ENCODE peak calls at places on chromosomes 4 and X, in four cellular contexts. Z, U, K and H are unnamed samples.

GRCh38 chr4:121822796-121823504 is 733 bp downstream of the CCNA2 start:
- DNase-seq in Z (peak; percentile 70), U (no peak), K (peak; percentile 64), H (peak; percentile 12)

GRCh38 chr4:6385288-6385687 is 87.1 kb downstream of the PPP2R2C start:
- DNase-seq in Z (no peak), U (no peak), K (no peak), H (no peak)

GRCh38 chrX:63932907-63933306 is 147.9 kb upstream of the ARHGEF9 start:
- DNase-seq in Z (no peak), U (no peak), K (no peak), H (no peak)

GRCh38 chr4:150173420-150173819 is 95.2 kb downstream of the DCLK2 start:
- DNase-seq in Z (no peak), U (no peak), K (no peak), H (no peak)

GRCh38 chr4:6088950-6089349 is 70.7 kb upstream of the C4orf50 start:
- DNase-seq in Z (no peak), U (no peak), K (no peak), H (no peak)

GRCh38 chr4:61359301-61359700 is 159.2 kb downstream of the ADGRL3 start:
- DNase-seq in Z (no peak), U (no peak), K (no peak), H (no peak)

GRCh38 chr4:186701273-186701672 is 22.4 kb downstream of the FAT1 start:
- DNase-seq in Z (no peak), U (no peak), K (peak; percentile 62), H (peak; percentile 67)

GRCh38 chrX:40278340-40279090 is 180.8 kb upstream of the BCOR start:
- DNase-seq in Z (no peak), U (no peak), K (no peak), H (no peak)

GRCh38 chr4:14908635-14909034 is 93.6 kb upstream of the CPEB2 start:
- DNase-seq in Z (no peak), U (no peak), K (no peak), H (no peak)

GRCh38 chrX:48472225-48472624 is 2.2 kb upstream of the SLC38A5 start:
- DNase-seq in Z (no peak), U (no peak), K (no peak), H (no peak)

GRCh38 chr4:132934901-132935300 is 214.2 kb upstream of the PCDH10 start:
- DNase-seq in Z (no peak), U (no peak), K (no peak), H (no peak)

GRCh38 chrX:152632445-152633097 is 5.1 kb upstream of the GABRQ start:
- DNase-seq in Z (peak; percentile 25), U (no peak), K (peak; percentile 8), H (peak; percentile 62)

GRCh38 chrX:17440258-17440657 is 65.3 kb downstream of the NHS start:
- DNase-seq in Z (no peak), U (no peak), K (peak; percentile 36), H (no peak)

GRCh38 chrX:17438221-17438620 is 63.2 kb downstream of the NHS start:
- DNase-seq in Z (no peak), U (no peak), K (no peak), H (no peak)

GRCh38 chrX:17441965-17442364 is 67.0 kb downstream of the NHS start:
- DNase-seq in Z (no peak), U (no peak), K (no peak), H (no peak)

GRCh38 chrX:17442898-17443297 is 67.9 kb downstream of the NHS start:
- DNase-seq in Z (no peak), U (no peak), K (no peak), H (no peak)

DNA sequence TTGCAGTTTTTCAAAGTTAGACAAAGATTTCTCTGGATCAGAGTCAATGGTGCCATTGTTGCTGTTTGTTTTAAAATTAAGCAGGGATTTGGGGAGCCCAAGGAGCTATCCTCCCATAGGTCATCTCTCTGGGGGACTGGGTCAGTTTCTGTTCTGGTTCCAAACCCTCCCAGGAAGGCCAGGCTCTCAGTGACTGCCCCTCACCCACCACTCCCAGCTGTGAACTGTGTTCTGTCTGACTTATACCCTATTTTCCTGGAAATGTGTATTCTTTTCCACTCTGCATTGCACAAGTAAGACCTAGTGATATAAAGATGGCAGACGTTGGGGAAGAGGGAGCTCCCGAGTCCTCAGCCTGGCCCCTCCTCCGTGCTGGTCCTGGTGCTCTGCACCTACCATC is 65.8 kb downstream of the NHS start:
- DNase-seq in Z (no peak), U (no peak), K (peak; percentile 25), H (no peak)
- TF ChIP-seq SP1 in Z (no peak), U (no peak), K (no peak), H (no peak)

DNA sequence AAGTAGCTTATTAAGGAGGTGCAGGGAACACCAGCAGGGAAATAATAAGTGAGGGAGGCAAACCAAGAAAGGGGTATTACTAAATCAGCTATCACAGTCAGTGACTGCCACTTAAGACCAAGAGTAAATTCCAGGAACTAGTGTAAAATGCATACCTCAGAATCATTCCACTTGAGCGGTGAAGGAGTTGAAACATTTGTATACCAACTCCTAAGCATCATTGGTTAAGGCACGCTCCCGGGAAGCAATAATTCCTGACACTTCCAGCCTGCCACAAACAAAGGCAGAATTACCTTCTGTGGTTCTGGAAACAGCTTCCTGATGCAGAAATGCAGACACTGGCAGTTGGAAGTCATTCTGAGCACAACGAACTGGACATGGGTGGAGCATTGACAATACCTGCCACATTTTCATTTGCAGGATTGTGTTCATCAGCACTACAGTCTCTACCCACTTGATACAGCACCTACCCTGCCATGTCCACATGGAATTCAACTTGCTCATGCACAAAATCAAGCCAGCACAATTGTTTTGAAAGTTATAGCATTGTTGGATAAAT is 82.1 kb downstream of the PPP1R2C start:
- DNase-seq in Z (no peak), U (no peak), K (no peak), H (no peak)
- TF ChIP-seq CBFB in Z (no peak), U (no peak), K (no peak), H (no peak)

GRCh38 chr4:139734201-139734874 is 68.7 kb downstream of the MGST2 start:
- DNase-seq in Z (no peak), U (no peak), K (no peak), H (no peak)
- TF ChIP-seq ETV6 in Z (no peak), U (no peak), K (no peak), H (no peak)

DNA sequence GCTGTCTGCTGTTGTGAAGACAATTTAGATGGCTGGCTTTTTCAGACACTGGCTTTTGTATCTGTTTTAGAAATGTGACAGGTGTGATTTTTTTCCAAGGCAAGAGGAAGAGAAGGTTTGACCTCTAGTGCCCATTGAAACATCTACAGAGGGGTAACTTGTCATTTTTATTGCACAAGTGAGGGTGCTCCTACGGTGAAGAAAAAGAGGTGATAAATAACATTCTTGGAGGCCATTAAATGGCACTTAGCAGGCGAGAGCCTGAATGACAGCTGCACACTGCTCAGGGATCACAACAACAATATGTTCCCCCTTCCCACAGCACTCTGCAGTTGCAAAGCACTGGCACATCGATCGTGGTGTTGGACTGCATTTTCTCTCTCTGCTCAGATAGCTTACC is 23.0 kb downstream of the FAM184B start:
- DNase-seq in Z (no peak), U (no peak), K (no peak), H (no peak)
- TF ChIP-seq SP1 in Z (no peak), U (no peak), K (no peak), H (no peak)

DNA sequence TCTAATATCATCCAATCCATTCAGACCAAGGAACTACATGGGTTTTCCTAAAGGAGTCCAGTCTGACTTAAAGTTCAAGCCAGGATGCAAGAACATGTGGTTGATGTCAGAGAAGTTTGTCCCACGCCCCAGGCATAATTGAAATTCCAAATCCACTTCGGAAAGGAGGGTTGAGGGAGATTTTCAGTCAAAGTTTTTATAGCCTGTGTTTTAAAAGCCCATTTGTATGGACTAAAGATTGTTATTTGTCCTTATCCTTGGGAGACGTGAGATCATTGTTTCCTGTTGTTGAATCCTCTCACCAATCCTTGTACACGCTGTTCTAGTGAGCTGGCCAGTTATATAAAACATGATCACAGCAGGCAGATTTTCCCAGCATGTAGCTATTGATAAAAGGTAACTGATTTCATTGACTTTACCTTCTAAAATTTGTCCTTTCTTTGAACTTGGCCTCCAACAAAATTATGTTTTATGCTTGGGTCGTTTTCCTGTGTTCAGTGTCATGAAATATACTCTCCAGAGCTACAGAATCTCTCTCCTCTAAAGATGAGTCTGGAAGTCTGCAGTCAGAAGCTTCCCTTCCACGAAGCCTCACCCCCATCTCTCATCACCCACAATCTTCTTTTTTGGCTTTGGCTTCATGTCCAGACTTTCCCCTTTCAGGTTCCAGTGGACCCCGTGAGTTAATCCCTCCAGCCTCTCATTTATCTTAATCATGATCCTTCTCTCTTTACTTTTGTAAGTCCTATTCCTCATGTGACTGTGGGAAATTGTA is 92.9 kb downstream of the ATP10D start:
- DNase-seq in Z (no peak), U (no peak), K (no peak), H (no peak)
- TF ChIP-seq CBFB in Z (no peak), U (no peak), K (no peak), H (no peak)